ENCODE peak calls at places on chromosomes 1 and 21, in nine cellular contexts. One of them, this sample, is unnamed.

GRCh38 chr21:46605759-46606426 is 1.0 kb upstream of the S100B start:
- DNase-seq in right lobe of liver: no peak
- DNase-seq in HCT116: no peak
- DNase-seq in heart left ventricle: peak; percentile 47
- DNase-seq in A549: no peak
- DNase-seq in endothelial cell of umbilical vein: no peak
- DNase-seq in adrenal gland: no peak
- DNase-seq in stomach: peak; percentile 45
- DNase-seq in uterus: no peak
- DNase-seq in this sample: no peak

GRCh38 chr1:22490309-22490708 is 38.7 kb downstream of the ZBTB40 start:
- DNase-seq in right lobe of liver: no peak
- DNase-seq in HCT116: no peak
- DNase-seq in heart left ventricle: no peak
- DNase-seq in A549: no peak
- DNase-seq in endothelial cell of umbilical vein: no peak
- DNase-seq in adrenal gland: no peak
- DNase-seq in stomach: no peak
- DNase-seq in uterus: no peak
- DNase-seq in this sample: no peak

GRCh38 chr1:28050746-28051145 is 37.7 kb downstream of the EYA3 start:
- DNase-seq in right lobe of liver: no peak
- DNase-seq in HCT116: no peak
- DNase-seq in heart left ventricle: no peak
- DNase-seq in A549: no peak
- DNase-seq in endothelial cell of umbilical vein: no peak
- DNase-seq in adrenal gland: no peak
- DNase-seq in stomach: no peak
- DNase-seq in uterus: no peak
- DNase-seq in this sample: no peak

GRCh38 chr21:37223804-37224345 is 43.3 kb downstream of the VPS26C start:
- DNase-seq in right lobe of liver: no peak
- DNase-seq in HCT116: no peak
- DNase-seq in heart left ventricle: no peak
- DNase-seq in A549: no peak
- DNase-seq in endothelial cell of umbilical vein: no peak
- DNase-seq in adrenal gland: no peak
- DNase-seq in stomach: no peak
- DNase-seq in uterus: no peak
- DNase-seq in this sample: no peak

GRCh38 chr1:113542221-113542701 is 151.9 kb downstream of the MAGI3 start:
- DNase-seq in right lobe of liver: no peak
- DNase-seq in HCT116: no peak
- DNase-seq in heart left ventricle: no peak
- DNase-seq in A549: no peak
- DNase-seq in endothelial cell of umbilical vein: peak; percentile 24
- DNase-seq in adrenal gland: no peak
- DNase-seq in stomach: no peak
- DNase-seq in uterus: no peak
- DNase-seq in this sample: no peak

GRCh38 chr1:96521994-96522760 is 199.4 kb upstream of the PTBP2 start:
- DNase-seq in right lobe of liver: no peak
- DNase-seq in HCT116: no peak
- DNase-seq in heart left ventricle: no peak
- DNase-seq in A549: peak; percentile 5
- DNase-seq in endothelial cell of umbilical vein: no peak
- DNase-seq in adrenal gland: no peak
- DNase-seq in stomach: no peak
- DNase-seq in uterus: no peak
- DNase-seq in this sample: no peak

GRCh38 chr1:93584238-93585003 is 97.2 kb downstream of the BCAR3 start:
- DNase-seq in right lobe of liver: no peak
- DNase-seq in HCT116: no peak
- DNase-seq in heart left ventricle: peak; percentile 39
- DNase-seq in A549: no peak
- DNase-seq in endothelial cell of umbilical vein: no peak
- DNase-seq in adrenal gland: no peak
- DNase-seq in stomach: no peak
- DNase-seq in uterus: no peak
- DNase-seq in this sample: no peak

GRCh38 chr1:14413809-14414208 is 184.7 kb upstream of the KAZN start:
- DNase-seq in right lobe of liver: no peak
- DNase-seq in HCT116: no peak
- DNase-seq in heart left ventricle: no peak
- DNase-seq in A549: no peak
- DNase-seq in endothelial cell of umbilical vein: no peak
- DNase-seq in adrenal gland: no peak
- DNase-seq in stomach: no peak
- DNase-seq in uterus: no peak
- DNase-seq in this sample: peak; percentile 53

GRCh38 chr21:29258626-29259335 is 39.9 kb upstream of the BACH1 start:
- DNase-seq in right lobe of liver: peak; percentile 49
- DNase-seq in HCT116: no peak
- DNase-seq in heart left ventricle: no peak
- DNase-seq in A549: no peak
- DNase-seq in endothelial cell of umbilical vein: peak; percentile 61
- DNase-seq in adrenal gland: no peak
- DNase-seq in stomach: no peak
- DNase-seq in uterus: no peak
- DNase-seq in this sample: no peak

GRCh38 chr1:206117151-206117948 is at the start of gene AVPR1B:
- DNase-seq in right lobe of liver: peak; percentile 47
- DNase-seq in HCT116: no peak
- DNase-seq in heart left ventricle: peak; percentile 44
- DNase-seq in A549: peak; percentile 31
- DNase-seq in endothelial cell of umbilical vein: peak; percentile 24
- DNase-seq in adrenal gland: no peak
- DNase-seq in stomach: peak; percentile 56
- DNase-seq in uterus: peak; percentile 40
- DNase-seq in this sample: no peak

GRCh38 chr1:165844114-165844798 is 16.8 kb downstream of the UCK2 start:
- DNase-seq in right lobe of liver: no peak
- DNase-seq in HCT116: no peak
- DNase-seq in heart left ventricle: no peak
- DNase-seq in A549: no peak
- DNase-seq in endothelial cell of umbilical vein: no peak
- DNase-seq in adrenal gland: no peak
- DNase-seq in stomach: no peak
- DNase-seq in uterus: no peak
- DNase-seq in this sample: no peak

GRCh38 chr1:193104496-193104905 is 713 bp downstream of the GLRX2 start:
- DNase-seq in right lobe of liver: peak; percentile 50
- DNase-seq in HCT116: peak; percentile 28
- DNase-seq in heart left ventricle: peak; percentile 63
- DNase-seq in A549: peak; percentile 50
- DNase-seq in endothelial cell of umbilical vein: no peak
- DNase-seq in adrenal gland: peak; percentile 44
- DNase-seq in stomach: peak; percentile 51
- DNase-seq in uterus: peak; percentile 27
- DNase-seq in this sample: peak; percentile 89

GRCh38 chr1:145999321-146000024 is 3.1 kb upstream of the TXNIP start:
- DNase-seq in right lobe of liver: peak; percentile 51
- DNase-seq in HCT116: no peak
- DNase-seq in heart left ventricle: peak; percentile 70
- DNase-seq in A549: no peak
- DNase-seq in endothelial cell of umbilical vein: no peak
- DNase-seq in adrenal gland: no peak
- DNase-seq in stomach: peak; percentile 65
- DNase-seq in uterus: peak; percentile 67
- DNase-seq in this sample: no peak

GRCh38 chr21:33510826-33511225 is 19.3 kb upstream of the DNAJC28 start:
- DNase-seq in right lobe of liver: no peak
- DNase-seq in HCT116: no peak
- DNase-seq in heart left ventricle: no peak
- DNase-seq in A549: no peak
- DNase-seq in endothelial cell of umbilical vein: no peak
- DNase-seq in adrenal gland: no peak
- DNase-seq in stomach: no peak
- DNase-seq in uterus: no peak
- DNase-seq in this sample: no peak

DNA sequence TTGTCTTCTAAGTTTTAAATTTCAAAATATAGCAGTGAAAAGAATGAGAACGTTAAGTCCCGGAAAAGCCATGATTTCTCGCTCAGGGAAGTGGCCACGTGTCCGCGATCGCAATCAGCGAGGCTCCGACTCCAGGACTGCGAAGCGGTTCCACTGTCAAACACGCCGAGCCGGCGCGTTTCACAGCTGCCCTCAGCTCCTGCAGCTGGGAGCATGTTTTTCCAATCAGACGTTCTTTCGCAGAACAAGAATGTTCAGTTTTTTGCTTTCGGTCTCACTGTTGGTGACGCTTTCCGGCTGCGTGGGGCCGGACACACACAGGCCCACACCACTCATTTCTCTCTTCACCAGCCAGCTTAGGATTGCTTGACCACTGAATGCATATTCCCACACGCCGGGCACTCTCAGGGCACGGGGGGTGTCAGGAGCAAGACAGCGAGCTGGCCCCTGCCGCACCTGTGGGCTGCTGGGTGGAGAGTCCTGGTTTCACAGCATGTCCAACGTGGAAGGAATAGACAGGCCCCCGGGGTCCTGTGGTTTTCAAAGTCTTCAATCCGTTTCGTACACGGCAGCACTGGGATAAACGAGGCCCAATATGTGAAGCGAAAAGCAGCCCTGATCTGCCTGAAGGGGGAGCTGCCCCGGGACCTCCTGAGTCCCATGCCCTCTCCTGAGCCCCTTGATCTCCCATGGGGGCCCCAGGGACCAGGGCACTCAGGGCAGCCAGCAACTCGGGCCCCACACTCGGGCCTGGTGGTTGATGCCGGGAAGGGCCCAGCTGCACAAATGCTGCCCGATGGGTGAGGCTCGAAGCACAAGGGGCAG is 47.3 kb upstream of the COL18A1 start:
- DNase-seq in right lobe of liver: no peak
- DNase-seq in HCT116: no peak
- DNase-seq in heart left ventricle: peak; percentile 77
- DNase-seq in A549: no peak
- DNase-seq in endothelial cell of umbilical vein: no peak
- DNase-seq in adrenal gland: no peak
- DNase-seq in stomach: peak; percentile 60
- DNase-seq in uterus: peak; percentile 71
- DNase-seq in this sample: no peak
- TF ChIP-seq CTCF in right lobe of liver: no peak
- TF ChIP-seq CTCF in HCT116: peak; percentile 31
- TF ChIP-seq CTCF in heart left ventricle: no peak
- TF ChIP-seq CTCF in A549: no peak
- TF ChIP-seq CTCF in endothelial cell of umbilical vein: no peak
- TF ChIP-seq CTCF in adrenal gland: no peak
- TF ChIP-seq CTCF in stomach: no peak
- TF ChIP-seq CTCF in uterus: no peak
- TF ChIP-seq CTCF in this sample: no peak

GRCh38 chr1:154608522-154609294 is 722 bp upstream of the ADAR start:
- DNase-seq in right lobe of liver: peak; percentile 38
- DNase-seq in HCT116: no peak
- DNase-seq in heart left ventricle: peak; percentile 42
- DNase-seq in A549: peak; percentile 22
- DNase-seq in endothelial cell of umbilical vein: peak; percentile 68
- DNase-seq in adrenal gland: peak; percentile 44
- DNase-seq in stomach: peak; percentile 33
- DNase-seq in uterus: no peak
- DNase-seq in this sample: peak; percentile 87
- TF ChIP-seq POLR2A in right lobe of liver: no peak
- TF ChIP-seq POLR2A in HCT116: no peak
- TF ChIP-seq POLR2A in heart left ventricle: no peak
- TF ChIP-seq POLR2A in A549: no peak
- TF ChIP-seq POLR2A in endothelial cell of umbilical vein: no peak
- TF ChIP-seq POLR2A in adrenal gland: no peak
- TF ChIP-seq POLR2A in stomach: no peak
- TF ChIP-seq POLR2A in uterus: no peak
- TF ChIP-seq POLR2A in this sample: no peak

GRCh38 chr1:159879977-159880376 is 17.5 kb upstream of the VSIG8 start:
- DNase-seq in right lobe of liver: no peak
- DNase-seq in HCT116: no peak
- DNase-seq in heart left ventricle: no peak
- DNase-seq in A549: no peak
- DNase-seq in endothelial cell of umbilical vein: no peak
- DNase-seq in adrenal gland: no peak
- DNase-seq in stomach: no peak
- DNase-seq in uterus: no peak
- DNase-seq in this sample: no peak

GRCh38 chr1:159880435-159880834 is 18.0 kb upstream of the VSIG8 start:
- DNase-seq in right lobe of liver: no peak
- DNase-seq in HCT116: no peak
- DNase-seq in heart left ventricle: no peak
- DNase-seq in A549: no peak
- DNase-seq in endothelial cell of umbilical vein: no peak
- DNase-seq in adrenal gland: no peak
- DNase-seq in stomach: no peak
- DNase-seq in uterus: no peak
- DNase-seq in this sample: no peak

GRCh38 chr1:159884296-159884695 is 15.7 kb downstream of the CFAP45 start:
- DNase-seq in right lobe of liver: no peak
- DNase-seq in HCT116: no peak
- DNase-seq in heart left ventricle: no peak
- DNase-seq in A549: no peak
- DNase-seq in endothelial cell of umbilical vein: no peak
- DNase-seq in adrenal gland: no peak
- DNase-seq in stomach: no peak
- DNase-seq in uterus: no peak
- DNase-seq in this sample: no peak

GRCh38 chr1:159883134-159883533 is 16.8 kb downstream of the CFAP45 start:
- DNase-seq in right lobe of liver: no peak
- DNase-seq in HCT116: no peak
- DNase-seq in heart left ventricle: no peak
- DNase-seq in A549: no peak
- DNase-seq in endothelial cell of umbilical vein: no peak
- DNase-seq in adrenal gland: no peak
- DNase-seq in stomach: no peak
- DNase-seq in uterus: no peak
- DNase-seq in this sample: no peak

GRCh38 chr1:159881930-159882839 is 17.8 kb downstream of the CFAP45 start:
- DNase-seq in right lobe of liver: peak; percentile 78
- DNase-seq in HCT116: peak; percentile 96
- DNase-seq in heart left ventricle: peak; percentile 44
- DNase-seq in A549: peak; percentile 90
- DNase-seq in endothelial cell of umbilical vein: peak; percentile 89
- DNase-seq in adrenal gland: peak; percentile 91
- DNase-seq in stomach: peak; percentile 89
- DNase-seq in uterus: peak; percentile 57
- DNase-seq in this sample: peak; percentile 97
- H3K4me3 ChIP-seq in right lobe of liver: no peak overlapping the region
- H3K4me3 ChIP-seq in HCT116: no peak overlapping the region
- H3K4me3 ChIP-seq in heart left ventricle: no peak overlapping the region
- H3K4me3 ChIP-seq in A549: no peak overlapping the region
- H3K4me3 ChIP-seq in endothelial cell of umbilical vein: no peak overlapping the region
- H3K4me3 ChIP-seq in adrenal gland: no peak overlapping the region
- H3K4me3 ChIP-seq in stomach: no peak overlapping the region
- H3K4me3 ChIP-seq in uterus: no peak overlapping the region
- H3K4me3 ChIP-seq in this sample: no peak overlapping the region

DNA sequence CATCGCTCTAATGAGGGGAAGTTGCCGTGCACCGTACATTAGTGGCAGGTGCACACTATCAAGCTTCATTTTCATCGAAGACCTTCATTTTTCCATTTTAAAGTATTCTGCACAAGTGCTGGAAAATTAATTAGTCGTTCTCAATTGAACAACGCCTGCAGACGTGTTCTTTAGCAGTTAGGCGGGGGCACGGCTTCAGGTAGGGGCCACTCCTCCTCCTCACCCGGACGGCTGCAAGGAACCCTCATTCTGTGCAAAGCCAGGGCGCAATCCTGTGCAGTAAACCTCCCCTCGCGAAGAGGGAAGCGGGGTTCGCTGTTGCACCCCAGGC is 39.7 kb upstream of the NFIA start:
- DNase-seq in right lobe of liver: no peak
- DNase-seq in HCT116: no peak
- DNase-seq in heart left ventricle: no peak
- DNase-seq in A549: no peak
- DNase-seq in endothelial cell of umbilical vein: no peak
- DNase-seq in adrenal gland: no peak
- DNase-seq in stomach: no peak
- DNase-seq in uterus: no peak
- DNase-seq in this sample: no peak
- TF ChIP-seq CTCF in right lobe of liver: no peak
- TF ChIP-seq CTCF in HCT116: no peak
- TF ChIP-seq CTCF in heart left ventricle: no peak
- TF ChIP-seq CTCF in A549: no peak
- TF ChIP-seq CTCF in endothelial cell of umbilical vein: no peak
- TF ChIP-seq CTCF in adrenal gland: no peak
- TF ChIP-seq CTCF in stomach: no peak
- TF ChIP-seq CTCF in uterus: no peak
- TF ChIP-seq CTCF in this sample: no peak

This sample was measured in lower leg skin.